ENCODE peak calls at places on chromosomes 1 and 21, in seven cellular contexts. A, U, L, K, S, I and Y are unnamed samples.

GRCh38 chr1:188782220-188782841 is 1695.3 kb downstream of the BRINP3 start:
- DNase-seq in S (peak; percentile 76), K (peak; percentile 41), A (no peak), L (peak; percentile 2), I (no peak), U (peak; percentile 32), Y (no peak)

GRCh38 chr1:86527306-86527705 is 19.6 kb upstream of the CLCA4 start:
- DNase-seq in A (no peak), I (no peak), K (no peak), U (no peak), S (no peak), L (no peak), Y (no peak)

GRCh38 chr21:42215942-42216725 is 2.8 kb upstream of the ABCG1 start:
- DNase-seq in U (no peak), A (no peak), I (no peak), L (no peak), K (no peak), S (no peak), Y (no peak)

GRCh38 chr1:163315773-163316374 is 5.9 kb upstream of the NUF2 start:
- DNase-seq in I (peak; percentile 42), U (peak; percentile 27), S (no peak), A (peak; percentile 54), K (peak; percentile 65), L (no peak), Y (no peak)

GRCh38 chr1:203148127-203148526 is 20.6 kb downstream of the ADORA1 start:
- DNase-seq in S (no peak), I (no peak), U (no peak), K (no peak), L (no peak), A (no peak), Y (no peak)

GRCh38 chr21:37829447-37829846 is 86.8 kb downstream of the KCNJ6 start:
- DNase-seq in U (peak; percentile 48), S (no peak), L (no peak), A (peak; percentile 78), I (no peak), K (peak; percentile 63), Y (no peak)

GRCh38 chr21:39314155-39315027 is 959 bp upstream of the BRWD1 start:
- DNase-seq in L (peak; percentile 52), K (peak; percentile 75), U (peak; percentile 58), A (peak; percentile 80), I (peak; percentile 44), S (peak; percentile 78), Y (peak; percentile 52)

GRCh38 chr1:232186936-232187335 is 443.0 kb downstream of the SIPA1L2 start:
- DNase-seq in K (no peak), A (no peak), L (no peak), U (no peak), I (no peak), S (peak; percentile 80), Y (no peak)

GRCh38 chr1:51732701-51733425 is 116.0 kb downstream of the OSBPL9 start:
- DNase-seq in U (no peak), L (no peak), I (no peak), K (no peak), A (no peak), S (no peak), Y (no peak)

GRCh38 chr21:30436986-30437385 is 3.1 kb upstream of the KRTAP15-1 start:
- DNase-seq in L (no peak), I (no peak), S (no peak), K (no peak), U (no peak), A (no peak), Y (no peak)

GRCh38 chr1:147243228-147243685 is 773 bp downstream of the CHD1L start:
- DNase-seq in S (peak; percentile 64), K (no peak), A (no peak), L (no peak), U (no peak), I (no peak), Y (peak; percentile 69)

GRCh38 chr1:35876988-35877387 is 6.0 kb upstream of the AGO1 start:
- DNase-seq in I (no peak), K (no peak), S (peak; percentile 69), L (no peak), U (no peak), A (no peak), Y (no peak)

GRCh38 chr1:216904457-216904856 is 181.2 kb upstream of the ESRRG start:
- DNase-seq in A (no peak), K (no peak), U (no peak), I (no peak), L (no peak), S (peak; percentile 54), Y (no peak)

GRCh38 chr21:26814374-26814773 is 30.8 kb downstream of the ADAMTS1 start:
- DNase-seq in L (no peak), S (no peak), U (no peak), K (no peak), A (peak; percentile 69), I (no peak), Y (no peak)

GRCh38 chr1:36239941-36240637 is 15.8 kb downstream of the THRAP3 start:
- DNase-seq in U (no peak), S (peak; percentile 60), K (peak; percentile 28), I (no peak), A (no peak), L (no peak), Y (no peak)

GRCh38 chr1:8182034-8182761 is 135.7 kb upstream of the SLC45A1 start:
- DNase-seq in A (peak; percentile 26), I (peak; percentile 14), S (no peak), L (no peak), K (peak; percentile 84), U (peak; percentile 87), Y (no peak)

GRCh38 chr1:40421694-40422384 is 28.4 kb upstream of the ZFP69B start:
- DNase-seq in L (peak; percentile 23), A (peak; percentile 24), K (peak; percentile 35), S (no peak), I (no peak), U (no peak), Y (no peak)

GRCh38 chr1:9009438-9010366 is 16.5 kb downstream of the SLC2A7 start:
- DNase-seq in A (peak; percentile 12), K (peak; percentile 19), U (peak; percentile 36), L (no peak), S (peak; percentile 81), I (no peak), Y (peak; percentile 28)

GRCh38 chr1:1545946-1546737 is 5.7 kb upstream of the TMEM240 start:
- DNase-seq in L (no peak), I (no peak), K (no peak), S (no peak), A (no peak), U (no peak), Y (no peak)

GRCh38 chr1:75134939-75135828 is 996 bp downstream of the LHX8 start:
- DNase-seq in I (no peak), S (peak; percentile 83), A (no peak), U (no peak), L (no peak), K (peak; percentile 55), Y (no peak)

GRCh38 chr1:175317309-175317708 is 124.7 kb upstream of the KIAA0040 start:
- DNase-seq in U (no peak), K (no peak), L (no peak), S (no peak), I (peak; percentile 27), A (no peak), Y (no peak)